ENCODE peak calls at places on chromosomes 4 and X, in nine cellular contexts. One of them, this sample, is unnamed.

GRCh38 chr4:48968814-48969213 is 17.3 kb upstream of the CWH43 start:
- DNase-seq in upper lobe of right lung: no peak
- DNase-seq in epithelial cell of esophagus: peak; percentile 96
- DNase-seq in lung: no peak
- DNase-seq in Panc1: no peak
- DNase-seq in left ventricle myocardium inferior: no peak
- DNase-seq in nephron progenitor cell: no peak
- DNase-seq in fibroblast of pulmonary artery: peak; percentile 24
- DNase-seq in omental fat pad: no peak
- DNase-seq in this sample: no peak

GRCh38 chrX:136647969-136648368 is at the start of gene CD40LG:
- DNase-seq in epithelial cell of esophagus: no peak
- DNase-seq in lung: no peak
- DNase-seq in Panc1: no peak
- DNase-seq in nephron progenitor cell: no peak
- DNase-seq in omental fat pad: no peak
- DNase-seq in fibroblast of pulmonary artery: no peak
- DNase-seq in left ventricle myocardium inferior: no peak
- DNase-seq in upper lobe of right lung: no peak
- DNase-seq in this sample: no peak

GRCh38 chr4:80740375-80740774 is 290.1 kb upstream of the BMP3 start:
- DNase-seq in fibroblast of pulmonary artery: no peak
- DNase-seq in left ventricle myocardium inferior: no peak
- DNase-seq in Panc1: no peak
- DNase-seq in upper lobe of right lung: no peak
- DNase-seq in omental fat pad: no peak
- DNase-seq in epithelial cell of esophagus: peak; percentile 78
- DNase-seq in nephron progenitor cell: no peak
- DNase-seq in lung: no peak
- DNase-seq in this sample: no peak

GRCh38 chr4:71411976-71412375 is 73.2 kb downstream of the SLC4A4 start:
- DNase-seq in Panc1: no peak
- DNase-seq in left ventricle myocardium inferior: no peak
- DNase-seq in upper lobe of right lung: no peak
- DNase-seq in fibroblast of pulmonary artery: no peak
- DNase-seq in nephron progenitor cell: no peak
- DNase-seq in lung: no peak
- DNase-seq in epithelial cell of esophagus: no peak
- DNase-seq in omental fat pad: no peak
- DNase-seq in this sample: no peak

GRCh38 chr4:7189475-7190277 is 2.7 kb upstream of the SORCS2 start:
- DNase-seq in left ventricle myocardium inferior: no peak
- DNase-seq in upper lobe of right lung: peak; percentile 28
- DNase-seq in omental fat pad: no peak
- DNase-seq in nephron progenitor cell: no peak
- DNase-seq in fibroblast of pulmonary artery: no peak
- DNase-seq in Panc1: no peak
- DNase-seq in epithelial cell of esophagus: no peak
- DNase-seq in lung: no peak
- DNase-seq in this sample: no peak

GRCh38 chr4:99652596-99653436 is 4.8 kb downstream of the C4orf54 start:
- DNase-seq in lung: no peak
- DNase-seq in upper lobe of right lung: no peak
- DNase-seq in nephron progenitor cell: peak; percentile 39
- DNase-seq in left ventricle myocardium inferior: no peak
- DNase-seq in epithelial cell of esophagus: no peak
- DNase-seq in Panc1: no peak
- DNase-seq in omental fat pad: no peak
- DNase-seq in fibroblast of pulmonary artery: no peak
- DNase-seq in this sample: no peak

GRCh38 chr4:8127051-8127798 is 31.4 kb downstream of the ABLIM2 start:
- DNase-seq in nephron progenitor cell: no peak
- DNase-seq in epithelial cell of esophagus: no peak
- DNase-seq in fibroblast of pulmonary artery: no peak
- DNase-seq in upper lobe of right lung: no peak
- DNase-seq in Panc1: no peak
- DNase-seq in left ventricle myocardium inferior: no peak
- DNase-seq in omental fat pad: no peak
- DNase-seq in lung: no peak
- DNase-seq in this sample: no peak

GRCh38 chr4:116180056-116180690 is 905.2 kb downstream of the TRAM1L1 start:
- DNase-seq in omental fat pad: no peak
- DNase-seq in nephron progenitor cell: no peak
- DNase-seq in upper lobe of right lung: no peak
- DNase-seq in fibroblast of pulmonary artery: peak; percentile 2
- DNase-seq in Panc1: no peak
- DNase-seq in left ventricle myocardium inferior: no peak
- DNase-seq in lung: no peak
- DNase-seq in epithelial cell of esophagus: peak; percentile 28
- DNase-seq in this sample: no peak

GRCh38 chr4:122963222-122963621 is 40.8 kb upstream of the NUDT6 start:
- DNase-seq in omental fat pad: no peak
- DNase-seq in upper lobe of right lung: no peak
- DNase-seq in fibroblast of pulmonary artery: peak; percentile 57
- DNase-seq in epithelial cell of esophagus: peak; percentile 89
- DNase-seq in left ventricle myocardium inferior: no peak
- DNase-seq in lung: no peak
- DNase-seq in nephron progenitor cell: no peak
- DNase-seq in Panc1: no peak
- DNase-seq in this sample: no peak

GRCh38 chr4:109078724-109079123 is 223.7 kb downstream of the COL25A1 start:
- DNase-seq in upper lobe of right lung: no peak
- DNase-seq in lung: no peak
- DNase-seq in epithelial cell of esophagus: peak; percentile 4
- DNase-seq in omental fat pad: no peak
- DNase-seq in left ventricle myocardium inferior: no peak
- DNase-seq in nephron progenitor cell: no peak
- DNase-seq in Panc1: no peak
- DNase-seq in fibroblast of pulmonary artery: peak; percentile 69
- DNase-seq in this sample: no peak

GRCh38 chr4:72391281-72391680 is 177.7 kb downstream of the ADAMTS3 start:
- DNase-seq in lung: no peak
- DNase-seq in omental fat pad: no peak
- DNase-seq in fibroblast of pulmonary artery: no peak
- DNase-seq in epithelial cell of esophagus: no peak
- DNase-seq in left ventricle myocardium inferior: no peak
- DNase-seq in Panc1: no peak
- DNase-seq in nephron progenitor cell: no peak
- DNase-seq in upper lobe of right lung: no peak
- DNase-seq in this sample: no peak

GRCh38 chr4:175560628-175561027 is 251.4 kb downstream of the GPM6A start:
- DNase-seq in fibroblast of pulmonary artery: peak; percentile 35
- DNase-seq in lung: no peak
- DNase-seq in upper lobe of right lung: no peak
- DNase-seq in omental fat pad: no peak
- DNase-seq in Panc1: peak; percentile 5
- DNase-seq in left ventricle myocardium inferior: no peak
- DNase-seq in epithelial cell of esophagus: peak; percentile 47
- DNase-seq in nephron progenitor cell: no peak
- DNase-seq in this sample: no peak

GRCh38 chr4:186570193-186570996 is 15.0 kb upstream of the MTNR1A start:
- DNase-seq in omental fat pad: no peak
- DNase-seq in left ventricle myocardium inferior: no peak
- DNase-seq in lung: no peak
- DNase-seq in upper lobe of right lung: no peak
- DNase-seq in epithelial cell of esophagus: peak; percentile 62
- DNase-seq in Panc1: no peak
- DNase-seq in fibroblast of pulmonary artery: peak; percentile 85
- DNase-seq in nephron progenitor cell: peak; percentile 12
- DNase-seq in this sample: no peak

GRCh38 chr4:40183615-40184411 is 13.0 kb upstream of the RHOH start:
- DNase-seq in omental fat pad: no peak
- DNase-seq in Panc1: no peak
- DNase-seq in fibroblast of pulmonary artery: peak; percentile 27
- DNase-seq in nephron progenitor cell: no peak
- DNase-seq in upper lobe of right lung: no peak
- DNase-seq in left ventricle myocardium inferior: no peak
- DNase-seq in lung: no peak
- DNase-seq in epithelial cell of esophagus: peak; percentile 88
- DNase-seq in this sample: no peak

GRCh38 chr4:15963568-15963967 is 593 bp upstream of the FGFBP2 start:
- DNase-seq in left ventricle myocardium inferior: no peak
- DNase-seq in nephron progenitor cell: no peak
- DNase-seq in fibroblast of pulmonary artery: no peak
- DNase-seq in epithelial cell of esophagus: no peak
- DNase-seq in lung: no peak
- DNase-seq in upper lobe of right lung: peak; percentile 70
- DNase-seq in omental fat pad: no peak
- DNase-seq in Panc1: no peak
- DNase-seq in this sample: no peak

GRCh38 chrX:122046226-122046625 is 998.8 kb downstream of the GLUD2 start:
- DNase-seq in epithelial cell of esophagus: peak; percentile 59
- DNase-seq in omental fat pad: no peak
- DNase-seq in Panc1: no peak
- DNase-seq in upper lobe of right lung: no peak
- DNase-seq in nephron progenitor cell: no peak
- DNase-seq in fibroblast of pulmonary artery: peak; percentile 36
- DNase-seq in lung: no peak
- DNase-seq in left ventricle myocardium inferior: no peak
- DNase-seq in this sample: no peak

GRCh38 chr4:124278477-124278876 is 434.1 kb downstream of the ANKRD50 start:
- DNase-seq in omental fat pad: no peak
- DNase-seq in upper lobe of right lung: no peak
- DNase-seq in lung: no peak
- DNase-seq in epithelial cell of esophagus: peak; percentile 13
- DNase-seq in fibroblast of pulmonary artery: peak; percentile 91
- DNase-seq in left ventricle myocardium inferior: no peak
- DNase-seq in Panc1: no peak
- DNase-seq in nephron progenitor cell: no peak
- DNase-seq in this sample: no peak

GRCh38 chr4:86482851-86483490 is 111.1 kb upstream of the PTPN13 start:
- DNase-seq in upper lobe of right lung: no peak
- DNase-seq in Panc1: no peak
- DNase-seq in epithelial cell of esophagus: no peak
- DNase-seq in nephron progenitor cell: peak; percentile 36
- DNase-seq in lung: no peak
- DNase-seq in left ventricle myocardium inferior: no peak
- DNase-seq in omental fat pad: no peak
- DNase-seq in fibroblast of pulmonary artery: no peak
- DNase-seq in this sample: peak; percentile 17

DNA sequence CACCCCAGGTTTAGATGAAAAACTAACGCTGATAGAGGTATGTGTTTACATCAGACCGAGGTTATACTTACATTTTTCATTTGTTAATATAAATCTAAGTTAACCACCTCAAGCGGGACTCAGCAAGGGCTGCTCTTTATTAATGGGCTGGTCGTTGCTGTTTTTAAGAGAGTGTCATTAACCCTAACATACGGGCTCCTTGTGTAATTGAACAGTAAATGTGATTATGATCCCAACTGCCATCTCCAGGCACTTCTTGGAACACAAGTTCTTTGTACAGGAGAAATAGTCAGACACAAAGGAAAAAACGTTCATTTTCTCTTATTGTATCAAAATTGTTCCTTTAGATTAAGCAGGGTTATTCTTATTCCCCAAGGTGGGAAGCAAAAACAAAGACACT is 95.7 kb downstream of the RASL11B start:
- DNase-seq in Panc1: no peak
- DNase-seq in fibroblast of pulmonary artery: no peak
- DNase-seq in nephron progenitor cell: no peak
- DNase-seq in left ventricle myocardium inferior: no peak
- DNase-seq in omental fat pad: no peak
- DNase-seq in lung: no peak
- DNase-seq in epithelial cell of esophagus: no peak
- DNase-seq in upper lobe of right lung: no peak
- DNase-seq in this sample: no peak
- TF ChIP-seq CTCF in Panc1: no peak
- TF ChIP-seq CTCF in fibroblast of pulmonary artery: no peak
- TF ChIP-seq CTCF in nephron progenitor cell: no peak
- TF ChIP-seq CTCF in left ventricle myocardium inferior: peak; percentile 18
- TF ChIP-seq CTCF in omental fat pad: no peak
- TF ChIP-seq CTCF in lung: no peak
- TF ChIP-seq CTCF in epithelial cell of esophagus: no peak
- TF ChIP-seq CTCF in upper lobe of right lung: no peak
- TF ChIP-seq CTCF in this sample: no peak

GRCh38 chr4:154399259-154399974 is 92.2 kb downstream of the DCHS2 start:
- DNase-seq in omental fat pad: no peak
- DNase-seq in nephron progenitor cell: no peak
- DNase-seq in epithelial cell of esophagus: peak; percentile 45
- DNase-seq in left ventricle myocardium inferior: no peak
- DNase-seq in lung: no peak
- DNase-seq in Panc1: peak; percentile 32
- DNase-seq in upper lobe of right lung: no peak
- DNase-seq in fibroblast of pulmonary artery: peak; percentile 12
- DNase-seq in this sample: no peak
- TF ChIP-seq CTCF in omental fat pad: no peak
- TF ChIP-seq CTCF in nephron progenitor cell: no peak
- TF ChIP-seq CTCF in epithelial cell of esophagus: peak; percentile 47
- TF ChIP-seq CTCF in left ventricle myocardium inferior: peak; percentile 35
- TF ChIP-seq CTCF in lung: peak; percentile 10
- TF ChIP-seq CTCF in Panc1: peak; percentile 56
- TF ChIP-seq CTCF in upper lobe of right lung: peak; percentile 21
- TF ChIP-seq CTCF in fibroblast of pulmonary artery: peak; percentile 7
- TF ChIP-seq CTCF in this sample: peak; percentile 29

GRCh38 chrX:38262715-38263620 is 42.3 kb upstream of the SRPX start:
- DNase-seq in left ventricle myocardium inferior: no peak
- DNase-seq in fibroblast of pulmonary artery: peak; percentile 20
- DNase-seq in omental fat pad: no peak
- DNase-seq in lung: no peak
- DNase-seq in nephron progenitor cell: no peak
- DNase-seq in epithelial cell of esophagus: no peak
- DNase-seq in upper lobe of right lung: no peak
- DNase-seq in Panc1: no peak
- DNase-seq in this sample: no peak

GRCh38 chrX:38256019-38256418 is 35.3 kb upstream of the SRPX start:
- DNase-seq in omental fat pad: no peak
- DNase-seq in lung: no peak
- DNase-seq in fibroblast of pulmonary artery: no peak
- DNase-seq in epithelial cell of esophagus: no peak
- DNase-seq in nephron progenitor cell: no peak
- DNase-seq in left ventricle myocardium inferior: no peak
- DNase-seq in Panc1: no peak
- DNase-seq in upper lobe of right lung: no peak
- DNase-seq in this sample: no peak

GRCh38 chrX:38260231-38260630 is 39.6 kb upstream of the SRPX start:
- DNase-seq in epithelial cell of esophagus: peak; percentile 41
- DNase-seq in fibroblast of pulmonary artery: peak; percentile 21
- DNase-seq in nephron progenitor cell: peak; percentile 6
- DNase-seq in upper lobe of right lung: no peak
- DNase-seq in Panc1: peak; percentile 18
- DNase-seq in omental fat pad: no peak
- DNase-seq in left ventricle myocardium inferior: no peak
- DNase-seq in lung: no peak
- DNase-seq in this sample: no peak
- TF ChIP-seq CTCF in epithelial cell of esophagus: peak; percentile 61
- TF ChIP-seq CTCF in fibroblast of pulmonary artery: peak; percentile 43
- TF ChIP-seq CTCF in nephron progenitor cell: peak; percentile 15
- TF ChIP-seq CTCF in upper lobe of right lung: peak; percentile 29
- TF ChIP-seq CTCF in Panc1: peak; percentile 61
- TF ChIP-seq CTCF in omental fat pad: no peak
- TF ChIP-seq CTCF in left ventricle myocardium inferior: peak; percentile 22
- TF ChIP-seq CTCF in lung: no peak
- TF ChIP-seq CTCF in this sample: peak; percentile 29

DNA sequence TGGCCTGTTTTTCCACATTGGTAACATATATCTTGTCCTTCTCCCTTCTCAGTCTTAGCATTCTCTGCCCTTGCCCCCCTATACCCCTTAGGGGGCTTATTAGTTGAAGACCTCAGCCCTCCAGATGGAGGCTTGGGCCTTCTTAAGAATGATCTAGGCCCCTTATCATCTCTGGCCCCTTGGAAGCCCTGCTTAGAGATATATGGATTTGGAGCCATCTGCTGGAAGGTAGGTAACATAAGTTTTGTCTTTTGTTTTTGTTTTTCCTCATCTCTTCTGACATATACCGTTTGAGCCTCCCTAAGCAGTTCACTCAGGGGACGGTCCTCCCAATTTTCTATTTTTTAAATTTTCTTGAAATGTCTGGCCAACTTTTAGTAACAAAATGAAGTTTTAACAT is 48.3 kb upstream of the NAP1L2 start:
- DNase-seq in Panc1: no peak
- DNase-seq in lung: no peak
- DNase-seq in upper lobe of right lung: no peak
- DNase-seq in omental fat pad: no peak
- DNase-seq in fibroblast of pulmonary artery: no peak
- DNase-seq in epithelial cell of esophagus: peak; percentile 0
- DNase-seq in nephron progenitor cell: no peak
- DNase-seq in left ventricle myocardium inferior: no peak
- DNase-seq in this sample: no peak
- TF ChIP-seq CTCF in Panc1: peak; percentile 55
- TF ChIP-seq CTCF in lung: no peak
- TF ChIP-seq CTCF in upper lobe of right lung: no peak
- TF ChIP-seq CTCF in omental fat pad: no peak
- TF ChIP-seq CTCF in fibroblast of pulmonary artery: no peak
- TF ChIP-seq CTCF in epithelial cell of esophagus: peak; percentile 20
- TF ChIP-seq CTCF in nephron progenitor cell: no peak
- TF ChIP-seq CTCF in left ventricle myocardium inferior: peak; percentile 16
- TF ChIP-seq CTCF in this sample: no peak